ENCODE peak calls at places on chromosomes 13 and 19, in five cellular contexts. One of them, this sample, is unnamed.

GRCh38 chr19:35126624-35126959 is 8.3 kb downstream of the LGI4 start:
- DNase-seq in GDM1: no peak
- DNase-seq in putamen: peak; percentile 76
- DNase-seq in AG20443: no peak
- DNase-seq in activated naive CD4-positive, alpha-beta T cell treated with anti-CD3 and anti-CD28 coated beads, Interleukin-2, amount 50 U/mL, for 16 hours: no peak
- DNase-seq in this sample: no peak

GRCh38 chr19:19059837-19060611 is 3.8 kb upstream of the SLC25A42 start:
- DNase-seq in GDM1: no peak
- DNase-seq in putamen: no peak
- DNase-seq in AG20443: no peak
- DNase-seq in activated naive CD4-positive, alpha-beta T cell treated with anti-CD3 and anti-CD28 coated beads, Interleukin-2, amount 50 U/mL, for 16 hours: no peak
- DNase-seq in this sample: no peak

GRCh38 chr13:67369895-67370660 is 139.9 kb upstream of the PCDH9 start:
- DNase-seq in GDM1: no peak
- DNase-seq in putamen: no peak
- DNase-seq in AG20443: peak; percentile 13
- DNase-seq in activated naive CD4-positive, alpha-beta T cell treated with anti-CD3 and anti-CD28 coated beads, Interleukin-2, amount 50 U/mL, for 16 hours: no peak
- DNase-seq in this sample: no peak

GRCh38 chr13:59103004-59103768 is 1060.5 kb downstream of the DIAPH3 start:
- DNase-seq in GDM1: no peak
- DNase-seq in putamen: no peak
- DNase-seq in AG20443: no peak
- DNase-seq in activated naive CD4-positive, alpha-beta T cell treated with anti-CD3 and anti-CD28 coated beads, Interleukin-2, amount 50 U/mL, for 16 hours: no peak
- DNase-seq in this sample: no peak

GRCh38 chr13:90105276-90105675 is 1242.2 kb upstream of the MIR17HG start:
- DNase-seq in GDM1: no peak
- DNase-seq in putamen: no peak
- DNase-seq in AG20443: peak; percentile 58
- DNase-seq in activated naive CD4-positive, alpha-beta T cell treated with anti-CD3 and anti-CD28 coated beads, Interleukin-2, amount 50 U/mL, for 16 hours: no peak
- DNase-seq in this sample: no peak

GRCh38 chr13:79434578-79434977 is 28.5 kb upstream of the RBM26 start:
- DNase-seq in GDM1: no peak
- DNase-seq in putamen: no peak
- DNase-seq in AG20443: peak; percentile 38
- DNase-seq in activated naive CD4-positive, alpha-beta T cell treated with anti-CD3 and anti-CD28 coated beads, Interleukin-2, amount 50 U/mL, for 16 hours: no peak
- DNase-seq in this sample: no peak

GRCh38 chr13:31747966-31748365 is 8.6 kb downstream of the RXFP2 start:
- DNase-seq in GDM1: no peak
- DNase-seq in putamen: no peak
- DNase-seq in AG20443: no peak
- DNase-seq in activated naive CD4-positive, alpha-beta T cell treated with anti-CD3 and anti-CD28 coated beads, Interleukin-2, amount 50 U/mL, for 16 hours: no peak
- DNase-seq in this sample: no peak

GRCh38 chr13:81058916-81059290 is 718.0 kb upstream of the SPRY2 start:
- DNase-seq in GDM1: no peak
- DNase-seq in putamen: no peak
- DNase-seq in AG20443: no peak
- DNase-seq in activated naive CD4-positive, alpha-beta T cell treated with anti-CD3 and anti-CD28 coated beads, Interleukin-2, amount 50 U/mL, for 16 hours: no peak
- DNase-seq in this sample: no peak

GRCh38 chr19:35027851-35028599 is 2.2 kb upstream of the SCN1B start:
- DNase-seq in GDM1: no peak
- DNase-seq in putamen: no peak
- DNase-seq in AG20443: peak; percentile 35
- DNase-seq in activated naive CD4-positive, alpha-beta T cell treated with anti-CD3 and anti-CD28 coated beads, Interleukin-2, amount 50 U/mL, for 16 hours: no peak
- DNase-seq in this sample: no peak

GRCh38 chr19:1912760-1913505 is 7.7 kb downstream of the ADAT3 start:
- DNase-seq in GDM1: no peak
- DNase-seq in putamen: no peak
- DNase-seq in AG20443: no peak
- DNase-seq in activated naive CD4-positive, alpha-beta T cell treated with anti-CD3 and anti-CD28 coated beads, Interleukin-2, amount 50 U/mL, for 16 hours: no peak
- DNase-seq in this sample: no peak

GRCh38 chr13:48626726-48627451 is 26.8 kb upstream of the CYSLTR2 start:
- DNase-seq in GDM1: no peak
- DNase-seq in putamen: no peak
- DNase-seq in AG20443: no peak
- DNase-seq in activated naive CD4-positive, alpha-beta T cell treated with anti-CD3 and anti-CD28 coated beads, Interleukin-2, amount 50 U/mL, for 16 hours: no peak
- DNase-seq in this sample: no peak

GRCh38 chr19:8004723-8005513 is 523 bp downstream of the ELAVL1 start:
- DNase-seq in GDM1: no peak
- DNase-seq in putamen: no peak
- DNase-seq in AG20443: peak; percentile 66
- DNase-seq in activated naive CD4-positive, alpha-beta T cell treated with anti-CD3 and anti-CD28 coated beads, Interleukin-2, amount 50 U/mL, for 16 hours: peak; percentile 29
- DNase-seq in this sample: peak; percentile 6

GRCh38 chr19:5072115-5072514 is 103.2 kb downstream of the KDM4B start:
- DNase-seq in GDM1: no peak
- DNase-seq in putamen: no peak
- DNase-seq in AG20443: no peak
- DNase-seq in activated naive CD4-positive, alpha-beta T cell treated with anti-CD3 and anti-CD28 coated beads, Interleukin-2, amount 50 U/mL, for 16 hours: no peak
- DNase-seq in this sample: no peak

GRCh38 chr13:114021464-114022308 is 47.8 kb upstream of the C13orf46 start:
- DNase-seq in GDM1: no peak
- DNase-seq in putamen: no peak
- DNase-seq in AG20443: no peak
- DNase-seq in activated naive CD4-positive, alpha-beta T cell treated with anti-CD3 and anti-CD28 coated beads, Interleukin-2, amount 50 U/mL, for 16 hours: no peak
- DNase-seq in this sample: no peak

GRCh38 chr19:35090160-35090794 is 25.3 kb upstream of the FXYD3 start:
- DNase-seq in GDM1: no peak
- DNase-seq in putamen: peak; percentile 64
- DNase-seq in AG20443: peak; percentile 84
- DNase-seq in activated naive CD4-positive, alpha-beta T cell treated with anti-CD3 and anti-CD28 coated beads, Interleukin-2, amount 50 U/mL, for 16 hours: peak; percentile 39
- DNase-seq in this sample: peak; percentile 24

GRCh38 chr13:33017410-33017929 is 1.2 kb downstream of the KL start:
- DNase-seq in GDM1: no peak
- DNase-seq in putamen: peak; percentile 45
- DNase-seq in AG20443: no peak
- DNase-seq in activated naive CD4-positive, alpha-beta T cell treated with anti-CD3 and anti-CD28 coated beads, Interleukin-2, amount 50 U/mL, for 16 hours: peak; percentile 29
- DNase-seq in this sample: no peak

GRCh38 chr13:95643814-95644598 is 500 bp downstream of the DZIP1 start:
- DNase-seq in GDM1: no peak
- DNase-seq in putamen: peak; percentile 21
- DNase-seq in AG20443: peak; percentile 57
- DNase-seq in activated naive CD4-positive, alpha-beta T cell treated with anti-CD3 and anti-CD28 coated beads, Interleukin-2, amount 50 U/mL, for 16 hours: no peak
- DNase-seq in this sample: no peak

GRCh38 chr13:99083976-99084375 is 106.1 kb upstream of the DOCK9 start:
- DNase-seq in GDM1: no peak
- DNase-seq in putamen: no peak
- DNase-seq in AG20443: no peak
- DNase-seq in activated naive CD4-positive, alpha-beta T cell treated with anti-CD3 and anti-CD28 coated beads, Interleukin-2, amount 50 U/mL, for 16 hours: no peak
- DNase-seq in this sample: peak; percentile 4

GRCh38 chr13:42875448-42876269 is 94.3 kb downstream of the FAM216B start:
- DNase-seq in GDM1: no peak
- DNase-seq in putamen: no peak
- DNase-seq in AG20443: no peak
- DNase-seq in activated naive CD4-positive, alpha-beta T cell treated with anti-CD3 and anti-CD28 coated beads, Interleukin-2, amount 50 U/mL, for 16 hours: no peak
- DNase-seq in this sample: no peak

GRCh38 chr13:100581030-100581429 is 7.6 kb downstream of the GGACT start:
- DNase-seq in GDM1: no peak
- DNase-seq in putamen: no peak
- DNase-seq in AG20443: no peak
- DNase-seq in activated naive CD4-positive, alpha-beta T cell treated with anti-CD3 and anti-CD28 coated beads, Interleukin-2, amount 50 U/mL, for 16 hours: no peak
- DNase-seq in this sample: no peak

GRCh38 chr13:32330438-32330837 is 15.1 kb downstream of the BRCA2 start:
- DNase-seq in GDM1: no peak
- DNase-seq in putamen: no peak
- DNase-seq in AG20443: peak; percentile 36
- DNase-seq in activated naive CD4-positive, alpha-beta T cell treated with anti-CD3 and anti-CD28 coated beads, Interleukin-2, amount 50 U/mL, for 16 hours: no peak
- DNase-seq in this sample: no peak

GRCh38 chr19:497861-498590 is 1.7 kb downstream of the MADCAM1 start:
- DNase-seq in GDM1: no peak
- DNase-seq in putamen: no peak
- DNase-seq in AG20443: no peak
- DNase-seq in activated naive CD4-positive, alpha-beta T cell treated with anti-CD3 and anti-CD28 coated beads, Interleukin-2, amount 50 U/mL, for 16 hours: no peak
- DNase-seq in this sample: no peak

GRCh38 chr13:95656386-95657015 is 12.0 kb upstream of the DZIP1 start:
- DNase-seq in GDM1: no peak
- DNase-seq in putamen: no peak
- DNase-seq in AG20443: no peak
- DNase-seq in activated naive CD4-positive, alpha-beta T cell treated with anti-CD3 and anti-CD28 coated beads, Interleukin-2, amount 50 U/mL, for 16 hours: no peak
- DNase-seq in this sample: no peak

GRCh38 chr13:73248711-73249580 is 190.1 kb downstream of the KLF5 start:
- DNase-seq in GDM1: no peak
- DNase-seq in putamen: no peak
- DNase-seq in AG20443: no peak
- DNase-seq in activated naive CD4-positive, alpha-beta T cell treated with anti-CD3 and anti-CD28 coated beads, Interleukin-2, amount 50 U/mL, for 16 hours: no peak
- DNase-seq in this sample: no peak

GRCh38 chr19:8030906-8031305 is 21.7 kb upstream of the CCL25 start:
- DNase-seq in GDM1: no peak
- DNase-seq in putamen: no peak
- DNase-seq in AG20443: peak; percentile 24
- DNase-seq in activated naive CD4-positive, alpha-beta T cell treated with anti-CD3 and anti-CD28 coated beads, Interleukin-2, amount 50 U/mL, for 16 hours: no peak
- DNase-seq in this sample: no peak

GRCh38 chr19:21317821-21318220 is 11.4 kb downstream of the ZNF708 start:
- DNase-seq in GDM1: no peak
- DNase-seq in putamen: no peak
- DNase-seq in AG20443: no peak
- DNase-seq in activated naive CD4-positive, alpha-beta T cell treated with anti-CD3 and anti-CD28 coated beads, Interleukin-2, amount 50 U/mL, for 16 hours: no peak
- DNase-seq in this sample: no peak

GRCh38 chr13:74274946-74275345 is 140.7 kb upstream of the KLF12 start:
- DNase-seq in GDM1: no peak
- DNase-seq in putamen: no peak
- DNase-seq in AG20443: no peak
- DNase-seq in activated naive CD4-positive, alpha-beta T cell treated with anti-CD3 and anti-CD28 coated beads, Interleukin-2, amount 50 U/mL, for 16 hours: no peak
- DNase-seq in this sample: no peak

GRCh38 chr13:27979001-27979643 is 9.4 kb downstream of the URAD start:
- DNase-seq in GDM1: no peak
- DNase-seq in putamen: no peak
- DNase-seq in AG20443: no peak
- DNase-seq in activated naive CD4-positive, alpha-beta T cell treated with anti-CD3 and anti-CD28 coated beads, Interleukin-2, amount 50 U/mL, for 16 hours: no peak
- DNase-seq in this sample: no peak

GRCh38 chr13:64529874-64530485 is 2700.2 kb downstream of the PCDH9 start:
- DNase-seq in GDM1: no peak
- DNase-seq in putamen: no peak
- DNase-seq in AG20443: peak; percentile 26
- DNase-seq in activated naive CD4-positive, alpha-beta T cell treated with anti-CD3 and anti-CD28 coated beads, Interleukin-2, amount 50 U/mL, for 16 hours: no peak
- DNase-seq in this sample: no peak

GRCh38 chr13:60158321-60158801 is 5.4 kb downstream of the DIAPH3 start:
- DNase-seq in GDM1: no peak
- DNase-seq in putamen: no peak
- DNase-seq in AG20443: no peak
- DNase-seq in activated naive CD4-positive, alpha-beta T cell treated with anti-CD3 and anti-CD28 coated beads, Interleukin-2, amount 50 U/mL, for 16 hours: no peak
- DNase-seq in this sample: no peak

GRCh38 chr19:10968527-10969081 is 7.8 kb downstream of the SMARCA4 start:
- DNase-seq in GDM1: no peak
- DNase-seq in putamen: no peak
- DNase-seq in AG20443: no peak
- DNase-seq in activated naive CD4-positive, alpha-beta T cell treated with anti-CD3 and anti-CD28 coated beads, Interleukin-2, amount 50 U/mL, for 16 hours: no peak
- DNase-seq in this sample: no peak

GRCh38 chr19:14146789-14147216 is 10.4 kb upstream of the ASF1B start:
- DNase-seq in GDM1: no peak
- DNase-seq in putamen: no peak
- DNase-seq in AG20443: peak; percentile 88
- DNase-seq in activated naive CD4-positive, alpha-beta T cell treated with anti-CD3 and anti-CD28 coated beads, Interleukin-2, amount 50 U/mL, for 16 hours: no peak
- DNase-seq in this sample: no peak

GRCh38 chr13:35855531-35856019 is 275.6 kb downstream of the DCLK1 start:
- DNase-seq in GDM1: no peak
- DNase-seq in putamen: peak; percentile 73
- DNase-seq in AG20443: peak; percentile 55
- DNase-seq in activated naive CD4-positive, alpha-beta T cell treated with anti-CD3 and anti-CD28 coated beads, Interleukin-2, amount 50 U/mL, for 16 hours: no peak
- DNase-seq in this sample: no peak

GRCh38 chr19:4305659-4306058 is 1.3 kb downstream of the FSD1 start:
- DNase-seq in GDM1: no peak
- DNase-seq in putamen: no peak
- DNase-seq in AG20443: no peak
- DNase-seq in activated naive CD4-positive, alpha-beta T cell treated with anti-CD3 and anti-CD28 coated beads, Interleukin-2, amount 50 U/mL, for 16 hours: no peak
- DNase-seq in this sample: no peak

GRCh38 chr13:41244555-41244954 is 18.8 kb downstream of the MTRF1 start:
- DNase-seq in GDM1: no peak
- DNase-seq in putamen: no peak
- DNase-seq in AG20443: no peak
- DNase-seq in activated naive CD4-positive, alpha-beta T cell treated with anti-CD3 and anti-CD28 coated beads, Interleukin-2, amount 50 U/mL, for 16 hours: no peak
- DNase-seq in this sample: no peak